ENCODE peak calls at places on chromosomes 12 and 14, in five cellular contexts. L is GM12865, S is mammary epithelial cell, Q is endodermal cell, R is foreskin fibroblast. Y is an unnamed sample.

GRCh38 chr12:109563291-109564284 is 9.7 kb downstream of the MMAB start:
- DNase-seq in L (no peak), S (no peak), Q (no peak), R (no peak), Y (no peak)

GRCh38 chr12:42868291-42868690 is 278.7 kb upstream of the PRICKLE1 start:
- DNase-seq in L (no peak), S (peak), Q (no peak), R (no peak), Y (no peak)

GRCh38 chr12:110649341-110649847 is 35.5 kb downstream of the TCTN1 start:
- DNase-seq in L (no peak), S (no peak), Q (no peak), R (no peak), Y (no peak)

GRCh38 chr14:93959239-93960107 is 16.9 kb downstream of the ASB2 start:
- DNase-seq in L (peak), S (peak), Q (peak), R (peak), Y (peak)

GRCh38 chr14:39366460-39367386 is 65.5 kb downstream of the FBXO33 start:
- DNase-seq in L (no peak), S (no peak), Q (peak), R (no peak), Y (no peak)

GRCh38 chr14:67111031-67111430 is 78.2 kb upstream of the GARIN2 start:
- DNase-seq in L (no peak), S (no peak), Q (no peak), R (no peak), Y (no peak)

GRCh38 chr14:50813544-50813863 is 17.5 kb downstream of the NIN start:
- DNase-seq in L (peak), S (no peak), Q (no peak), R (peak), Y (no peak)

GRCh38 chr12:18853570-18854366 is 115.8 kb downstream of the CAPZA3 start:
- DNase-seq in L (no peak), S (no peak), Q (no peak), R (no peak), Y (no peak)

GRCh38 chr14:91374897-91375747 is 42.5 kb downstream of the CCDC88C start:
- DNase-seq in L (no peak), S (no peak), Q (peak), R (no peak), Y (no peak)

GRCh38 chr12:14577344-14577743 is 9.7 kb upstream of the PLBD1 start:
- DNase-seq in L (peak), S (peak), Q (no peak), R (no peak), Y (peak)

GRCh38 chr12:32877670-32878459 is 18.7 kb downstream of the PKP2 start:
- DNase-seq in L (peak), S (no peak), Q (peak), R (no peak), Y (no peak)

GRCh38 chr12:124917135-124917840 is 2.8 kb upstream of the UBC start:
- DNase-seq in L (peak), S (peak), Q (peak), R (peak), Y (peak)

GRCh38 chr12:41213107-41213506 is 25.0 kb downstream of the PDZRN4 start:
- DNase-seq in L (no peak), S (no peak), Q (no peak), R (no peak), Y (no peak)

GRCh38 chr12:52984136-52984535 is 22.1 kb upstream of the EIF4B start:
- DNase-seq in L (no peak), S (no peak), Q (no peak), R (peak), Y (no peak)

GRCh38 chr12:58888131-58888783 is 32.0 kb downstream of the LRIG3 start:
- DNase-seq in L (peak), S (peak), Q (no peak), R (peak), Y (peak)

GRCh38 chr12:71299541-71300376 is 139.8 kb upstream of the LGR5 start:
- DNase-seq in L (no peak), S (peak), Q (no peak), R (peak), Y (peak)

GRCh38 chr12:110351119-110351518 is 52.4 kb downstream of the ANAPC7 start:
- DNase-seq in L (no peak), S (no peak), Q (no peak), R (no peak), Y (no peak)

GRCh38 chr14:68210729-68211299 is 391.2 kb downstream of the RAD51B start:
- DNase-seq in L (peak), S (peak), Q (no peak), R (peak), Y (peak)

GRCh38 chr12:85627584-85627983 is 208.6 kb downstream of the RASSF9 start:
- DNase-seq in L (no peak), S (peak), Q (no peak), R (peak), Y (peak)

GRCh38 chr14:104134061-104134965 is 4.1 kb upstream of the KIF26A start:
- DNase-seq in L (no peak), S (no peak), Q (peak), R (no peak), Y (no peak)

GRCh38 chr14:73472182-73473114 is 14.1 kb upstream of the NUMB start:
- DNase-seq in L (peak), S (peak), Q (no peak), R (peak), Y (peak)

GRCh38 chr14:49641697-49642129 is 6.7 kb upstream of the DNAAF2 start:
- DNase-seq in L (peak), S (no peak), Q (peak), R (peak), Y (peak)

GRCh38 chr12:26011099-26011498 is 52.6 kb downstream of the RASSF8 start:
- DNase-seq in L (no peak), S (peak), Q (no peak), R (peak), Y (peak)

GRCh38 chr12:48028541-48029400 is 24.5 kb upstream of the COL2A1 start:
- DNase-seq in L (no peak), S (no peak), Q (no peak), R (no peak), Y (no peak)

GRCh38 chr14:49303952-49304516 is 282.1 kb downstream of the RPS29 start:
- DNase-seq in L (peak), S (peak), Q (peak), R (peak), Y (peak)

GRCh38 chr14:66383271-66383670 is 102.9 kb upstream of the CCDC196 start:
- DNase-seq in L (no peak), S (no peak), Q (no peak), R (no peak), Y (no peak)

GRCh38 chr12:48489012-48489411 is 6.7 kb downstream of the C12orf54 start:
- DNase-seq in L (peak), S (peak), Q (no peak), R (no peak), Y (no peak)

GRCh38 chr14:78917462-78917861 is 747.3 kb downstream of the NRXN3 start:
- DNase-seq in L (no peak), S (peak), Q (no peak), R (no peak), Y (no peak)

GRCh38 chr12:29644536-29645162 is 139.1 kb downstream of the TMTC1 start:
- DNase-seq in L (no peak), S (no peak), Q (no peak), R (no peak), Y (no peak)

GRCh38 chr14:105682956-105683570 is 156.7 kb downstream of the TMEM121 start:
- DNase-seq in L (peak), S (no peak), Q (peak), R (no peak), Y (no peak)

GRCh38 chr12:98618952-98619351 is 25.5 kb downstream of the SLC25A3 start:
- DNase-seq in L (no peak), S (no peak), Q (no peak), R (peak), Y (no peak)

GRCh38 chr12:80802652-80803051 is 85.9 kb downstream of the MYF5 start:
- DNase-seq in L (peak), S (no peak), Q (no peak), R (no peak), Y (no peak)

GRCh38 chr14:68367444-68368014 is 425.3 kb downstream of the ZFP36L1 start:
- DNase-seq in L (peak), S (no peak), Q (no peak), R (no peak), Y (no peak)

GRCh38 chr12:49049566-49050224 is 10.9 kb downstream of the KMT2D start:
- DNase-seq in L (no peak), S (no peak), Q (no peak), R (peak), Y (peak)

GRCh38 chr14:104968541-104969401 is 9.4 kb downstream of the AHNAK2 start:
- DNase-seq in L (no peak), S (peak), Q (peak), R (peak), Y (peak)

GRCh38 chr12:26831959-26832816 is 806 bp downstream of the ITPR2 start:
- DNase-seq in L (peak), S (peak), Q (peak), R (peak), Y (peak)

GRCh38 chr12:104384141-104384880 is 72.4 kb upstream of the CHST11 start:
- DNase-seq in L (no peak), S (peak), Q (no peak), R (no peak), Y (no peak)

GRCh38 chr12:84270470-84271140 is 642.0 kb downstream of the SLC6A15 start:
- DNase-seq in L (no peak), S (no peak), Q (peak), R (no peak), Y (no peak)

DNA sequence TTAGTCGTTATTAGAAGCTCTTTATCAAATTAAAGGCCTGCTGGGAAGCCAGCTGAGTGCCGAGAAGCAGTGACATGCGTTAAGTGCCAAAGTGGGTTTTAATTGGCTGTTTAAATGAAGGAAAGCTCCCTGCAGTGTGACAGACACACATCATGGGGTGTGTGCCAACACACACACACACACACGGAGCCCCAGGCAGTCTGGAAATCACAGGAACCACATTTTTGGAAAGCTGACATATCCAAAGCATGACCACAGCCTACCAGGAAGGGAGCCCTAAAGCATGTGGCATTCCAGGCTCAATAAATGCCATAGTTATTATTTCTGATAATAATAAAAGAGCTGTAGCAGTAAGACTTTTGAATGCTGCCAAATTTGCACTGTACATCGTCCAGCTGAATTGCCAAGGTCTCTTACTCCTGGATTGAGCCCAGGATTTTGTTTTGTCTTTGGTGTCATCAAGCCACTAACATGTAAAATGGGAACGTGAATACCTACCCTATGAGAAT is 135.2 kb downstream of the TMEM30B start:
- DNase-seq in L (no peak), S (peak), Q (no peak), R (peak), Y (peak)
- H3K4me3 ChIP-seq in L (no peak), S (no peak), Q (no peak), R (no peak), Y (no peak)

DNA sequence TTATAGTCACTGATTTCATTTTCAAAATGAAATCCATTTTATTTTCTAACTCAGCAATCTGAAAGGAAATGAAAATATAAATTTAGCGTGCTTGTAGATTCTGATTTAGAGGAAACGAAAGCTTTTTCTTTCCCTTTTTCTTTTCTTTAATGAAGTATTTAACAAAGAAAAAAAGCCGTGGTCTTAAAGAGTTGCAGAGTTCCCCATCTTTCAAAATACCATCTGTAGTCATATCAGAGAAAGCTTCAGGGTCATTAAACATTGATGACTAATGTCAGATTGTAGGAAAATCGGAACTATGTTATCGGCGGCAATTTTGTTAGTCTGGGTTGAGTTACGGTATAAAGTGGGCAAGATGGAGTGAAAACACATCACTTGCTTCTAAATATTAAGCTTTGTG is 32.3 kb downstream of the DRAM1 start:
- DNase-seq in L (peak), S (no peak), Q (no peak), R (no peak), Y (no peak)
- H3K4me3 ChIP-seq in L (peak), S (no peak), Q (no peak), R (no peak), Y (no peak)

DNA sequence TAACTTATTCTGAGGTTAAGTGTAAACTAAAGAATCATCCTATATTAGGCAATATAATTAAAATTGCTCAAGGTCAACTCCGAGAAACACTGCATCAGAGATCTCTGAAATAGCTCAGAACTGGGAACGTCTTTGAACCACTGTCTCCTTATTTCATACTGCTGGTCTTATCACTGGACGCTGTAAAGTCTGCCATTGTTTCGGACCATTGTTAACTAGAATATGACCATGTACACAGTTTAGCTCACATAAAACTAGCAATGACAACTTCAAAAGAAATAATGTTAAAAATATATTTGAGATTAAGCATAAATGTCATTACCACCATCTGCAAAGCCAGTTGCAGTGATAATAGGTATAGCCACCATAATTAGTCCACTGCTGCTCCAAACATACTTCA is 2.9 kb downstream of the ABCD2 start:
- DNase-seq in L (no peak), S (no peak), Q (no peak), R (no peak), Y (no peak)
- H3K4me3 ChIP-seq in L (peak), S (no peak), Q (no peak), R (no peak), Y (no peak)

GRCh38 chr12:132685400-132685799 is 1.7 kb downstream of the POLE start:
- DNase-seq in L (no peak), S (no peak), Q (no peak), R (no peak), Y (no peak)
- H3K4me3 ChIP-seq in L (no peak), S (no peak), Q (peak), R (no peak), Y (no peak)

DNA sequence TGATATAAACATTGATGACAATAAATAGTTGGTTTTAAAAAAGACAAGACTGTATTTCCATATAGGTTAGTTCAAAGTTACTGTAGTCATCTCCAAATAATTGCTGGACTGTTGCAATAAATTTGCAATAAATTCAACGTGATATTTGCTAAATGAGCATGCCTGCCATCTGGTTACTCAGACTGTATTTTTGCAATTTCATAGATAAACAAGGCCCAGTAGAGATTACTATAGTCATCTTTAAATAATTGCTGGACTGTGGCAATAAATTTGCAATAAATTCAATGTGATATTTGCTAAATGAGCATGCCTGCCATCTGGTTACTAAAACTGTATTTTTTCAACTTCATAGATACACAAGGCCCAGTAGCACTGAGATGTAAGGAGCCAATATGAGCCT is 5.7 kb downstream of the NTN4 start:
- DNase-seq in L (no peak), S (no peak), Q (no peak), R (no peak), Y (no peak)
- H3K4me3 ChIP-seq in L (no peak), S (no peak), Q (peak), R (no peak), Y (no peak)

GRCh38 chr14:44910826-44911225 is 50.9 kb downstream of the KLHL28 start:
- DNase-seq in L (no peak), S (no peak), Q (no peak), R (no peak), Y (no peak)

GRCh38 chr14:44914849-44915248 is 46.9 kb downstream of the KLHL28 start:
- DNase-seq in L (no peak), S (no peak), Q (peak), R (peak), Y (peak)

DNA sequence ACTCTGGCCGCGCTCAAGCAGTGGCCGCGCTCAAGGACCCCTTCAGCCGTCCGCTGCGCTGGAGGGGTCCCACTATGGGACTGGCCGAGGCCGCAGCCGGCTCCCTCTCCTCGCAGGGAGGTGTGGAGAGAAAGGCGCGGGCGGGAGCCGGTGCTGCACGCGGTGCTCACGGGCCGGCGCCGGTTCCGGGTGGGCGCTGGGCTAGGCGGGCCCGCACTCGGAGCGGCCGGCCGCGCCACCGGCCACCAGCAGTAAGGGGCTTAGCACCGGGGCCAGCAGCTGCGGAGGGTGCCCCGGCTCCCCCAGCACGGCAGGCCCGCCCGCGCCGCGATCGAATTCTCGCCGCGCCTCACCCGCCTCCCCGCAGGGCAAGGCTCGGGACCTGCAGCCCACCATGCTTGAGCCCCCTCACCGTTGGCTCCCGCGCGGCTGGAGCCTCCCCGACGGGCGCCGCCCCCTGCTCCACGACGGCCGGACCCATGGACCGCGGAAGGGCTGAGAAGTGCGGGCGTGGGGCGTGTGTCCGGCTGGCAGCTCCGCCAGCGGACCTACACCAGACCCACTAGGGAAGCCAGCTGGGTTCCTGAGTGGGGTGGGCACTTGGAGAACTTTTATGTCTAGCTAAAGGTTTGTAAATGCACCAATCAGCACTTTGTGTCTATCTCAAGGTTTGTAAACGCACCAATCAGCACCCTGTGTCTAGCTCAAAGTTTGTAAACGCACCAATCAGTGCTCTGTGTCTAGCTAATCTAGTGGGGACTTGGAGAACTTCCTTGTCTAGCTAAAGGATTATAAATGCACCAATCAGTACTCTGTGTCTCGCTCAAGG is 49.5 kb downstream of the KLHL28 start:
- DNase-seq in L (no peak), S (no peak), Q (no peak), R (peak), Y (no peak)
- H3K4me3 ChIP-seq in L (no peak), S (peak), Q (no peak), R (peak), Y (no peak)

GRCh38 chr14:101458536-101459391 is 102.5 kb upstream of the DIO3 start:
- DNase-seq in L (no peak), S (no peak), Q (peak), R (no peak), Y (no peak)
- H3K4me3 ChIP-seq in L (no peak), S (no peak), Q (no peak), R (no peak), Y (no peak)

GRCh38 chr12:112125250-112125999 is at the start of gene TRAFD1:
- DNase-seq in L (peak), S (peak), Q (peak), R (peak), Y (peak)

GRCh38 chr12:112122823-112123690 is 2.3 kb upstream of the TRAFD1 start:
- DNase-seq in L (no peak), S (no peak), Q (peak), R (peak), Y (peak)

GRCh38 chr12:112126000-112126431 is 656 bp downstream of the TRAFD1 start:
- DNase-seq in L (no peak), S (no peak), Q (peak), R (peak), Y (no peak)

GRCh38 chr12:112126916-112127315 is 1.6 kb downstream of the TRAFD1 start:
- DNase-seq in L (no peak), S (no peak), Q (peak), R (no peak), Y (peak)

GRCh38 chr12:112124918-112125249 is 476 bp upstream of the TRAFD1 start:
- DNase-seq in L (no peak), S (no peak), Q (no peak), R (no peak), Y (no peak)
- H3K4me3 ChIP-seq in L (no peak), S (peak), Q (no peak), R (peak), Y (no peak)

Y was measured in fibroblast of lung.